ENCODE peak calls at places on chromosome 20, in nine cellular contexts. Y is occipital lobe; O is ELR; U is lung; M is GF-D8; G is progenitor cell of endocrine pancreas; B is NCI-H774; K is mammary epithelial cell; A is effector CD8-positive, alpha-beta T cell. Q is an unnamed sample.

GRCh38 chr20:3077618-3078134 is 6.3 kb downstream of the OXT start:
- DNase-seq in Y (no peak), O (no peak), U (no peak), M (peak; percentile 55), G (no peak), B (no peak), K (peak; percentile 69), A (no peak), Q (no peak)

GRCh38 chr20:19888269-19888669 is 128.9 kb upstream of the NAA20 start:
- DNase-seq in Y (peak; percentile 2), O (no peak), U (no peak), M (no peak), G (no peak), B (no peak), K (no peak), A (no peak), Q (peak; percentile 13)

GRCh38 chr20:7003598-7003997 is 236.1 kb downstream of the BMP2 start:
- DNase-seq in Y (no peak), O (no peak), U (no peak), M (no peak), G (no peak), B (no peak), K (peak; percentile 91), A (no peak), Q (peak; percentile 34)

GRCh38 chr20:33796263-33796906 is 14.8 kb upstream of the CHMP4B start:
- DNase-seq in Y (no peak), O (no peak), U (peak; percentile 63), M (no peak), G (peak; percentile 55), B (peak; percentile 91), K (peak; percentile 47), A (no peak), Q (no peak)

GRCh38 chr20:3000852-3001523 is 42.4 kb upstream of the GNRH2 start:
- DNase-seq in Y (no peak), O (peak; percentile 75), U (no peak), M (peak; percentile 34), G (no peak), B (peak; percentile 2), K (peak; percentile 20), A (no peak), Q (peak; percentile 71)

GRCh38 chr20:57693002-57693582 is 16.7 kb downstream of the PMEPA1 start:
- DNase-seq in Y (no peak), O (no peak), U (no peak), M (no peak), G (peak; percentile 29), B (no peak), K (peak; percentile 99), A (no peak), Q (peak; percentile 81)

GRCh38 chr20:63064310-63064709 is 57.5 kb upstream of the BHLHE23 start:
- DNase-seq in Y (no peak), O (no peak), U (no peak), M (no peak), G (no peak), B (peak; percentile 69), K (no peak), A (no peak), Q (no peak)

GRCh38 chr20:53943522-53944291 is 126.7 kb downstream of the BCAS1 start:
- DNase-seq in Y (no peak), O (peak; percentile 72), U (no peak), M (no peak), G (no peak), B (no peak), K (no peak), A (peak; percentile 17), Q (peak; percentile 37)

GRCh38 chr20:46621492-46621891 is 29.8 kb downstream of the SLC13A3 start:
- DNase-seq in Y (no peak), O (peak; percentile 44), U (no peak), M (no peak), G (no peak), B (no peak), K (no peak), A (no peak), Q (peak; percentile 30)

GRCh38 chr20:54345301-54345724 is 130.1 kb upstream of the DOK5 start:
- DNase-seq in Y (no peak), O (no peak), U (no peak), M (no peak), G (no peak), B (no peak), K (peak; percentile 25), A (no peak), Q (peak; percentile 67)

GRCh38 chr20:32970115-32970972 is 33.9 kb downstream of the SUN5 start:
- DNase-seq in Y (no peak), O (no peak), U (no peak), M (no peak), G (no peak), B (no peak), K (no peak), A (no peak), Q (no peak)

GRCh38 chr20:46894579-46894958 is at the start of gene EYA2:
- DNase-seq in Y (no peak), O (no peak), U (no peak), M (no peak), G (peak; percentile 14), B (peak; percentile 22), K (no peak), A (no peak), Q (no peak)

GRCh38 chr20:54257090-54257816 is 49.4 kb downstream of the PFDN4 start:
- DNase-seq in Y (no peak), O (peak; percentile 2), U (no peak), M (no peak), G (no peak), B (no peak), K (peak; percentile 92), A (no peak), Q (peak; percentile 89)

GRCh38 chr20:44471481-44471882 is 4.2 kb upstream of the TTPAL start:
- DNase-seq in Y (no peak), O (peak; percentile 51), U (no peak), M (no peak), G (no peak), B (no peak), K (peak; percentile 60), A (no peak), Q (peak; percentile 85)

GRCh38 chr20:54158856-54159418 is 14.8 kb downstream of the CYP24A1 start:
- DNase-seq in Y (no peak), O (no peak), U (no peak), M (no peak), G (no peak), B (no peak), K (no peak), A (no peak), Q (no peak)

GRCh38 chr20:16569218-16570153 is 3.8 kb downstream of the KIF16B start:
- DNase-seq in Y (no peak), O (no peak), U (no peak), M (no peak), G (no peak), B (no peak), K (no peak), A (no peak), Q (no peak)

GRCh38 chr20:63402178-63402859 is 41.2 kb upstream of the CHRNA4 start:
- DNase-seq in Y (no peak), O (no peak), U (no peak), M (no peak), G (no peak), B (no peak), K (no peak), A (no peak), Q (no peak)

GRCh38 chr20:39291301-39291700 is 329.2 kb downstream of the DHX35 start:
- DNase-seq in Y (no peak), O (no peak), U (no peak), M (no peak), G (no peak), B (no peak), K (no peak), A (no peak), Q (peak; percentile 43)

GRCh38 chr20:48015136-48015925 is 230.1 kb upstream of the SULF2 start:
- DNase-seq in Y (no peak), O (no peak), U (no peak), M (no peak), G (no peak), B (no peak), K (no peak), A (no peak), Q (no peak)